ENCODE peak calls at places on chromosomes 2 and 18, in five cellular contexts. G, I, F, W and N are unnamed samples.
A peak's percentile ranks its signal among the peaks of the same experiment; 100 is the strongest.

GRCh38 chr2:189466656-189467055 is 25.4 kb downstream of the WDR75 start:
- DNase-seq in F (peak; percentile 15), W (peak; percentile 60), G (no peak), I (no peak), N (no peak)

GRCh38 chr2:68974251-68974650 is at the start of gene GKN1:
- DNase-seq in W (no peak), I (no peak), G (peak; percentile 49), F (no peak), N (peak; percentile 26)

GRCh38 chr18:78407456-78407823 is 572.2 kb upstream of the SALL3 start:
- DNase-seq in G (no peak), W (no peak), I (no peak), F (no peak), N (no peak)

GRCh38 chr18:41751161-41751560 is 203.9 kb upstream of the PIK3C3 start:
- DNase-seq in G (no peak), W (no peak), F (no peak), I (no peak), N (peak; percentile 36)

GRCh38 chr18:25164211-25164836 is 187.6 kb downstream of the ZNF521 start:
- DNase-seq in I (no peak), W (no peak), F (no peak), G (no peak), N (peak; percentile 1)

GRCh38 chr18:79525556-79526467 is 130.1 kb downstream of the NFATC1 start:
- DNase-seq in F (no peak), I (no peak), G (no peak), W (peak; percentile 36), N (peak; percentile 4)

GRCh38 chr2:24972315-24972958 is 682 bp upstream of the DNAJC27 start:
- DNase-seq in F (peak; percentile 36), G (no peak), W (peak; percentile 74), I (peak; percentile 12), N (peak; percentile 34)

GRCh38 chr18:64253900-64254299 is 105.0 kb upstream of the LINC00305 start:
- DNase-seq in G (no peak), I (no peak), W (no peak), F (no peak), N (no peak)

GRCh38 chr2:172100080-172101007 is 2.4 kb downstream of the DLX2 start:
- DNase-seq in F (peak; percentile 64), W (no peak), I (no peak), G (no peak), N (no peak)
- TF ChIP-seq EZH2 in F (peak; percentile 86), W (peak; percentile 91), I (no peak), G (no peak), N (no peak)

GRCh38 chr2:70767699-70768584 is at the start of gene ADD2:
- DNase-seq in I (no peak), G (peak; percentile 46), F (peak; percentile 93), W (peak; percentile 21), N (peak; percentile 10)
- H3K4me3 ChIP-seq in I (no peak within 1 kb of the TSS), G (peak within 1 kb of the TSS; percentile 59), F (peak within 1 kb of the TSS; percentile 100), W (no peak within 1 kb of the TSS), N (peak within 1 kb of the TSS; percentile 27)

GRCh38 chr2:176330612-176331011 is 61.4 kb downstream of the MTX2 start:
- DNase-seq in G (no peak), I (no peak), W (no peak), F (no peak), N (no peak)
- TF ChIP-seq EZH2 in G (no peak), I (no peak), W (no peak), F (no peak), N (no peak)

GRCh38 chr18:47985837-47986236 is 55.4 kb upstream of the SMAD2 start:
- DNase-seq in W (no peak), F (no peak), I (no peak), G (no peak), N (no peak)

GRCh38 chr18:47984991-47985390 is 54.5 kb upstream of the SMAD2 start:
- DNase-seq in G (no peak), F (no peak), I (no peak), W (no peak), N (no peak)

GRCh38 chr18:47983055-47983454 is 52.6 kb upstream of the SMAD2 start:
- DNase-seq in W (no peak), G (no peak), F (no peak), I (no peak), N (no peak)

GRCh38 chr18:47981830-47982229 is 51.4 kb upstream of the SMAD2 start:
- DNase-seq in G (no peak), W (no peak), I (no peak), F (no peak), N (no peak)

DNA sequence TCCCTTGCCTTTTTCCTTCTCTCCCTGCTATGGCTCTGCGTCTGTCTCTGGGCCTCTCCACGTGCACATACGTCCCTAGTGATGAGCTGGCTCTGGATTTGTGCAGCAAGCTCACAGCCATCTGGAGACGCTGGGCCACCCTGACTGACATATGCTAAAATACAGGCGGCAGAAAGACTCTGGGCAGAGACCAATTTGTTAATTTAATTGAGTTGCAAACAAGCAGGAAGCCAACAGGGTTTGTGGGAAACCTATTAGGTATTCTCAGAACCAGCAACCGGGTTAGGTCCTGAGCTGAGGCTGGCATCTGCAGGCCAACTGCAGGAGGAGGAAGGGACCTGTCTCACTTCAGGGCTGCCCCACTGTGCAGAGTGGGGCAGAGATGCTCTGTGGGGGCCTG is 53.5 kb upstream of the SMAD2 start:
- DNase-seq in F (no peak), G (no peak), W (no peak), I (no peak), N (no peak)
- H3K4me3 ChIP-seq in F (no peak overlapping the region), G (no peak overlapping the region), W (no peak overlapping the region), I (no peak overlapping the region), N (no peak overlapping the region)

DNA sequence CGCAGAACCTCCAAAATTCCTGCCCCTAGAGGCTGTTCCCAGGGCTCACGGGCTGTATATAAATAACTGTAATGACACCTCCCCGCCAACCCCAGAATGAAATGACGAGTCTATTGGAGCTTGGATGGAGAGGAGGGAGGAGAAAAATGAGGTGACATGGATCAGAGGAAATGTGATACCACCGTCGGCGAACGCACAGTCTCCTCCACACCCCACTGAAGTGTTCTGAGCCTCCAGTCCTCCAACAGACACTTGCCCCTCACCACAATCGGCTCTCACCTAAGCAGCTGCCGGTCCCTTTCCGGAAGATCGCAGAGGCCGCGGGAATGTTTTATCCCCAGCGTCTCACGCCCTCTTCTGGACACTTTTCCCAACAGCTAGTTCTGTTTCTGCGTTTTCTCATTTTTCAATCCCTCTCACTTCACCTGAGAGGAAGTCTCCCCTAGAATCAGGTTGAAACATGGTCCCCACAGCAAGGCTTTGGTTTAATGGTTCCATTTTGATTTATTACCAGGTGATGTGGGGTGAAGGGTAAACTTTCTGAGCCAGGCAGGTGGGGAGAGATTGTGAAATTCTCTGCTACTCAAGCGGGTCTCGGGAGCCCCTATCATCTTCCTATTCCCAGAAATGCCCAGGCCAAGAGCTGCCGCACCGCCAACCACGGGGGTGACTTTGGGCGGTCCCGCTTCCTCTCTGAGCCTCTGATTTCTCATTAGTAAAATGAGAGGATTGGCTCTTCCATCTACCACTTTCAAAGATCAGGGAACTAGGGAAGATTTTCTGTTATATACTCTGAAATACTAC is 9.1 kb upstream of the MYO5B start:
- DNase-seq in W (peak; percentile 24), F (peak; percentile 88), G (peak; percentile 3), I (peak; percentile 49), N (no peak)
- TF ChIP-seq EZH2 in W (no peak), F (no peak), G (no peak), I (no peak), N (no peak)